ENCODE peak calls at places on chromosomes 5 and 9, in seven cellular contexts. T, N, D, W, I, O and X are unnamed samples.

GRCh38 chr9:130756037-130756436 is 62.5 kb downstream of the EXOSC2 start:
- DNase-seq in T (no peak), N (no peak), D (no peak), W (no peak), I (no peak), O (no peak), X (no peak)

GRCh38 chr5:151499636-151500035 is 52.2 kb downstream of the SLC36A1 start:
- DNase-seq in T (no peak), N (no peak), D (no peak), W (no peak), I (peak), O (no peak), X (no peak)

GRCh38 chr5:80565330-80565729 is 4.8 kb downstream of the ANKRD34B start:
- DNase-seq in T (no peak), N (no peak), D (no peak), W (no peak), I (no peak), O (no peak), X (no peak)

GRCh38 chr9:5389109-5389732 is 48.5 kb downstream of the PLGRKT start:
- DNase-seq in T (no peak), N (no peak), D (peak), W (peak), I (no peak), O (no peak), X (no peak)

GRCh38 chr5:31569065-31569464 is 37.0 kb downstream of the C5orf22 start:
- DNase-seq in T (no peak), N (no peak), D (no peak), W (no peak), I (no peak), O (no peak), X (no peak)

GRCh38 chr5:112419050-112419595 is at the start of gene EPB41L4A:
- DNase-seq in T (peak), N (peak), D (no peak), W (no peak), I (peak), O (no peak), X (peak)

GRCh38 chr5:371811-372555 is 50.5 kb downstream of the AHRR start:
- DNase-seq in T (peak), N (no peak), D (no peak), W (no peak), I (peak), O (no peak), X (no peak)

GRCh38 chr5:159620853-159621540 is 290.7 kb upstream of the IL12B start:
- DNase-seq in T (no peak), N (no peak), D (no peak), W (peak), I (no peak), O (no peak), X (no peak)

GRCh38 chr5:112908854-112909253 is 13.2 kb downstream of the REEP5 start:
- DNase-seq in T (no peak), N (no peak), D (no peak), W (no peak), I (no peak), O (no peak), X (no peak)

GRCh38 chr9:135969064-135969683 is 8.0 kb upstream of the UBAC1 start:
- DNase-seq in T (no peak), N (no peak), D (no peak), W (no peak), I (no peak), O (no peak), X (no peak)

GRCh38 chr9:27714388-27714787 is 141.1 kb upstream of the C9orf72 start:
- DNase-seq in T (no peak), N (no peak), D (no peak), W (no peak), I (peak), O (no peak), X (no peak)

GRCh38 chr5:158716668-158717067 is 383.0 kb downstream of the EBF1 start:
- DNase-seq in T (no peak), N (no peak), D (no peak), W (no peak), I (no peak), O (no peak), X (no peak)

GRCh38 chr9:87427851-87428506 is 69.7 kb upstream of the DAPK1 start:
- DNase-seq in T (no peak), N (no peak), D (no peak), W (no peak), I (no peak), O (no peak), X (no peak)

GRCh38 chr5:159345861-159346260 is 15.6 kb upstream of the IL12B start:
- DNase-seq in T (no peak), N (no peak), D (no peak), W (no peak), I (no peak), O (no peak), X (no peak)

GRCh38 chr5:133240425-133241091 is 188.7 kb downstream of the HSPA4 start:
- DNase-seq in T (no peak), N (peak), D (peak), W (peak), I (peak), O (peak), X (no peak)

GRCh38 chr9:124449381-124450151 is 685 bp upstream of the ADGRD2 start:
- DNase-seq in T (no peak), N (no peak), D (no peak), W (no peak), I (peak), O (no peak), X (no peak)

GRCh38 chr5:35677878-35678277 is 60.2 kb downstream of the SPEF2 start:
- DNase-seq in T (no peak), N (no peak), D (no peak), W (no peak), I (no peak), O (no peak), X (no peak)

GRCh38 chr9:111630182-111631070 is 708 bp upstream of the DNAJC25 start:
- DNase-seq in T (peak), N (no peak), D (no peak), W (no peak), I (peak), O (no peak), X (no peak)

GRCh38 chr5:133930824-133931111 is 37.7 kb downstream of the C5orf15 start:
- DNase-seq in T (no peak), N (no peak), D (no peak), W (peak), I (no peak), O (no peak), X (no peak)

GRCh38 chr5:82404382-82404945 is 126.3 kb upstream of the RPS23 start:
- DNase-seq in T (no peak), N (no peak), D (no peak), W (no peak), I (no peak), O (no peak), X (no peak)

GRCh38 chr5:151020304-151021031 is at the start of gene GPX3:
- DNase-seq in T (peak), N (peak), D (no peak), W (no peak), I (peak), O (peak), X (peak)

GRCh38 chr9:10009401-10009800 is 603.4 kb downstream of the PTPRD start:
- DNase-seq in T (no peak), N (no peak), D (no peak), W (no peak), I (no peak), O (no peak), X (no peak)

GRCh38 chr5:55427157-55427556 is 107.6 kb downstream of the PLPP1 start:
- DNase-seq in T (no peak), N (no peak), D (no peak), W (no peak), I (peak), O (no peak), X (no peak)

GRCh38 chr9:36328798-36329411 is 70.7 kb upstream of the GNE start:
- DNase-seq in T (no peak), N (no peak), D (no peak), W (peak), I (peak), O (peak), X (peak)

GRCh38 chr9:77016526-77017504 is 2.6 kb upstream of the FOXB2 start:
- DNase-seq in T (peak), N (no peak), D (no peak), W (no peak), I (peak), O (no peak), X (no peak)

GRCh38 chr5:149702607-149702952 is 27.5 kb upstream of the PPARGC1B start:
- DNase-seq in T (peak), N (no peak), D (no peak), W (peak), I (no peak), O (no peak), X (no peak)

GRCh38 chr5:167363065-167363464 is 928.4 kb upstream of the WWC1 start:
- DNase-seq in T (no peak), N (no peak), D (no peak), W (no peak), I (no peak), O (no peak), X (no peak)

GRCh38 chr5:10635257-10635860 is 71.5 kb downstream of the ANKRD33B start:
- DNase-seq in T (peak), N (peak), D (peak), W (no peak), I (no peak), O (no peak), X (peak)

GRCh38 chr5:111859533-111860270 is 102.7 kb upstream of the NREP start:
- DNase-seq in T (no peak), N (no peak), D (no peak), W (no peak), I (no peak), O (no peak), X (no peak)

GRCh38 chr9:119477197-119477596 is 108.0 kb upstream of the BRINP1 start:
- DNase-seq in T (no peak), N (no peak), D (no peak), W (no peak), I (no peak), O (no peak), X (no peak)

GRCh38 chr9:98298476-98298875 is 43.0 kb upstream of the TBC1D2 start:
- DNase-seq in T (no peak), N (no peak), D (no peak), W (no peak), I (no peak), O (no peak), X (no peak)

GRCh38 chr9:96086936-96087582 is 211.6 kb downstream of the ERCC6L2 start:
- DNase-seq in T (no peak), N (no peak), D (no peak), W (no peak), I (no peak), O (no peak), X (no peak)

GRCh38 chr9:17938256-17938655 is 359.4 kb downstream of the SH3GL2 start:
- DNase-seq in T (no peak), N (no peak), D (no peak), W (no peak), I (no peak), O (no peak), X (no peak)

GRCh38 chr5:19855929-19856328 is 132.1 kb downstream of the CDH18 start:
- DNase-seq in T (no peak), N (no peak), D (no peak), W (no peak), I (no peak), O (no peak), X (no peak)

GRCh38 chr5:114695292-114695904 is 333.5 kb downstream of the KCNN2 start:
- DNase-seq in T (no peak), N (no peak), D (no peak), W (no peak), I (no peak), O (no peak), X (no peak)

GRCh38 chr9:101477214-101477613 is 41.6 kb upstream of the ALDOB start:
- DNase-seq in T (no peak), N (no peak), D (no peak), W (no peak), I (no peak), O (no peak), X (no peak)

GRCh38 chr5:171848911-171849520 is 63.4 kb downstream of the SMIM23 start:
- DNase-seq in T (no peak), N (no peak), D (no peak), W (no peak), I (no peak), O (no peak), X (no peak)
- TF ChIP-seq TAF1 in T (no peak), N (no peak), D (no peak), W (no peak), I (no peak), O (no peak), X (no peak)

DNA sequence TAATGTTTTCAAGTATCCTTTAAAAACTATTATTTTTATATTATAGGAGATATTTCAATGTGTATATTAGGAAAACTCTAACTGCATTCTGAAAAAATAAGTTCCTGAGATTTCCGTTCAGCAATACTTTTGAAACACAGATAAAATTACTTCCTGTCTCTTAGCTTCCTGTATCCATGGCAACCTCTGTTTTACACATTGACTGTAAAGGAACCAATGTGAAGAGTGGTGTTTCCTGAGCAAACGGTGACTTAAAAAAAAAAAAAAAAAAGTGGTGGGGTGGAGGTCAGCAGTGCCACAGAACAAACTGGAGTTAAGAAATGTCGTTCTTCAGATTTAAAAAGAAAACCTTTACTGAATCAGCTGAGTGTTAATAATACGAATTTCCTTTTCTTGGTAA is at the start of gene LRRC70:
- DNase-seq in T (no peak), N (no peak), D (peak), W (peak), I (no peak), O (peak), X (peak)
- TF ChIP-seq TAF1 in T (no peak), N (no peak), D (no peak), W (no peak), I (no peak), O (no peak), X (no peak)

GRCh38 chr9:89802809-89803355 is 198.1 kb downstream of the GADD45G start:
- DNase-seq in T (no peak), N (no peak), D (no peak), W (no peak), I (peak), O (no peak), X (no peak)

GRCh38 chr9:89803403-89803802 is 198.6 kb downstream of the GADD45G start:
- DNase-seq in T (no peak), N (no peak), D (no peak), W (no peak), I (no peak), O (no peak), X (no peak)

GRCh38 chr9:89799221-89799620 is 194.4 kb downstream of the GADD45G start:
- DNase-seq in T (no peak), N (no peak), D (no peak), W (no peak), I (no peak), O (no peak), X (no peak)

GRCh38 chr9:89799766-89800165 is 195.0 kb downstream of the GADD45G start:
- DNase-seq in T (no peak), N (no peak), D (no peak), W (no peak), I (no peak), O (no peak), X (no peak)

DNA sequence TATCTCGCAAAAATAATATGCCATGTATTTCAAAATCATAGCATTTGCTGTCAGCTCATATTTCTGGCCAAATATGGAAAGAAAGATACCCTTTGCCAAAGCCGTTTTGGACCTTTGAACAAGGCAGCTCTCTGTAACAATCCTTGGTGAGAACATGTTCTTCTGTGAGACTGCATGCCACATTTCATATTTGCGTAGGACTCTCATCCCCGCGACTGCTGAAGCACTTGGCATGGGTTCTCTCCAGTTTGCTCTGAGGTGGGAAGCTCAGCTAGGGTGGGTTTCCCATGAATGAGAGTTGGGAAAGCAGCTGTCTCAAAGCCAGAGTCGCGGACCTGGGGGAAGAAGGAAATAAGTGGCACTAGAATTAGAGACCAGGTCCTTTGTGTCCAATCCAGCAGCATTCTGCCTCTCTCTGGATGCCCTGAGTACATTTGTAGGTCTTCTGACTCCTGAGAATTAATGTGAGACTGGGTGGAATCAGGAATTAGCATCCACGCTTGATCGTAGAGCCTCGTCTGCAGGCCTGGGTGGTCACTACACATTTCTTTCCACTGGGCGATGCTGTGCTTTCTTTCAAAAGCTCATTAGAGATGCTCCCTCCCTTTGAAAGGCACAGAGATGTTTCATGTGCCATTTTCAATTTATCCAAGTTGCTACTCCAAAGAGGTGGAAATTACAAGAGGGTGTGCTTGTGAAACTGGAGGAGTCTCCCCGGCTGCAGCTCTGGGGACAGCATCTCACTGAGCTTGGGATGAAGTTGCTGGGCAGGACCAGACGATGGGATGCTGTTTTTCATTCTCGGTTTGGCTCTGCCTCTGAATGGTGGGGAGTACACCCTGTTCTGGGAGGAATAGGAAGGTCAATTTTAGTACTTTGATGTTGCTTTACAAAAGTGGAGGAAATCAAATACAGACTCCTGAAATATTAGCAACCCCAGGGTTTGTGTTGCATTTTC is 197.2 kb downstream of the GADD45G start:
- DNase-seq in T (no peak), N (no peak), D (no peak), W (no peak), I (no peak), O (no peak), X (no peak)
- TF ChIP-seq TAF1 in T (no peak), N (no peak), D (no peak), W (no peak), I (no peak), O (no peak), X (no peak)

GRCh38 chr5:66909364-66909763 is 287.2 kb downstream of the CD180 start:
- DNase-seq in T (no peak), N (no peak), D (no peak), W (no peak), I (no peak), O (no peak), X (no peak)
- TF ChIP-seq TAF1 in T (no peak), N (no peak), D (no peak), W (no peak), I (no peak), O (no peak), X (no peak)

GRCh38 chr5:154588091-154588762 is 110.2 kb upstream of the HAND1 start:
- DNase-seq in T (no peak), N (no peak), D (no peak), W (no peak), I (no peak), O (no peak), X (no peak)
- TF ChIP-seq TAF1 in T (no peak), N (no peak), D (no peak), W (no peak), I (no peak), O (no peak), X (no peak)